ENCODE peak calls at places on chromosomes 6 and 20, in nine cellular contexts. J is CD8-positive, alpha-beta memory T cell; T is RPMI7951; R is substantia nigra; N is aorta; H is foreskin fibroblast; O is left ventricle myocardium inferior; U is choroid plexus epithelial cell; C is GM20000. W is an unnamed sample.

GRCh38 chr6:158321960-158322359 is 9.7 kb downstream of the TULP4 start:
- DNase-seq in N (no peak), J (no peak), H (peak), R (no peak), T (peak), C (no peak), O (no peak), U (peak), W (no peak)

GRCh38 chr20:50274570-50275430 is 84.2 kb downstream of the CEBPB start:
- DNase-seq in R (peak), H (no peak), T (no peak), N (peak), J (no peak), U (no peak), C (no peak), O (peak), W (no peak)

GRCh38 chr6:125931733-125932450 is 24.7 kb upstream of the HINT3 start:
- DNase-seq in N (no peak), J (no peak), H (no peak), O (no peak), T (peak), U (peak), C (peak), R (no peak), W (no peak)

GRCh38 chr6:151322570-151322969 is 68.8 kb downstream of the ZBTB2 start:
- DNase-seq in T (no peak), J (no peak), N (no peak), C (no peak), O (no peak), R (no peak), U (no peak), H (peak), W (no peak)

GRCh38 chr6:90107721-90108364 is 188.8 kb downstream of the BACH2 start:
- DNase-seq in C (peak), H (no peak), O (no peak), N (no peak), U (no peak), T (no peak), R (no peak), J (no peak), W (peak)

GRCh38 chr6:106975699-106976032 is 1.1 kb upstream of the CD24 start:
- DNase-seq in C (no peak), O (no peak), U (no peak), N (no peak), R (no peak), H (peak), T (no peak), J (no peak), W (no peak)

GRCh38 chr6:133553652-133554051 is 312.5 kb downstream of the EYA4 start:
- DNase-seq in R (no peak), N (no peak), C (peak), T (peak), O (no peak), U (peak), H (peak), J (no peak), W (no peak)

GRCh38 chr20:37760322-37760721 is 66.5 kb downstream of the CTNNBL1 start:
- DNase-seq in O (no peak), T (no peak), U (no peak), J (no peak), C (no peak), H (no peak), R (no peak), N (no peak), W (no peak)

GRCh38 chr6:836276-836853 is 143.4 kb upstream of the EXOC2 start:
- DNase-seq in H (peak), R (no peak), J (no peak), O (no peak), N (no peak), C (no peak), U (no peak), T (no peak), W (no peak)

GRCh38 chr6:130070306-130070705 is 51.9 kb downstream of the L3MBTL3 start:
- DNase-seq in N (no peak), R (no peak), J (no peak), H (peak), U (no peak), T (no peak), O (no peak), C (no peak), W (no peak)

W was measured in memory B cell.